ENCODE peak calls at places on chromosomes 2 and 18, in four cellular contexts. R is nephron progenitor cell; L is CD4-positive, alpha-beta T cell; B is K562. C is an unnamed sample.

GRCh38 chr2:127762846-127763245 is 48.1 kb downstream of the WDR33 start:
- DNase-seq in B (no peak), R (no peak), L (no peak), C (no peak)

GRCh38 chr2:189370719-189371118 is 70.6 kb upstream of the WDR75 start:
- DNase-seq in R (no peak), L (no peak), B (no peak), C (no peak)

GRCh38 chr2:95305341-95306058 is 8.4 kb downstream of the KCNIP3 start:
- DNase-seq in B (no peak), R (no peak), L (no peak), C (no peak)

GRCh38 chr2:25894135-25894830 is 16.0 kb upstream of the ASXL2 start:
- DNase-seq in R (no peak), B (no peak), L (no peak), C (no peak)

GRCh38 chr2:238916176-238916874 is 68.4 kb downstream of the TWIST2 start:
- DNase-seq in R (no peak), B (no peak), L (no peak), C (no peak)

GRCh38 chr18:56574827-56575226 is 63.6 kb downstream of the TXNL1 start:
- DNase-seq in R (no peak), B (peak), L (no peak), C (no peak)

GRCh38 chr2:176151199-176152099 is at the start of gene HOXD4:
- DNase-seq in L (no peak), R (no peak), B (no peak), C (no peak)

GRCh38 chr2:1988594-1988993 is 244.3 kb upstream of the PXDN start:
- DNase-seq in L (no peak), R (no peak), B (no peak), C (no peak)

GRCh38 chr2:219282375-219282774 is 3.2 kb downstream of the DNAJB2 start:
- DNase-seq in L (no peak), B (no peak), R (no peak), C (no peak)

GRCh38 chr2:71212336-71212735 is 14.6 kb downstream of the PAIP2B start:
- DNase-seq in L (no peak), R (no peak), B (no peak), C (no peak)

GRCh38 chr18:31040982-31041345 is 1.6 kb downstream of the DSC3 start:
- DNase-seq in B (no peak), L (no peak), R (peak), C (no peak)

GRCh38 chr2:142291964-142292363 is 161.1 kb upstream of the LRP1B start:
- DNase-seq in B (no peak), L (no peak), R (no peak), C (no peak)

GRCh38 chr2:1744151-1744445 is 217 bp downstream of the PXDN start:
- DNase-seq in L (no peak), R (peak), B (no peak), C (no peak)

GRCh38 chr18:42306208-42306980 is 351.4 kb downstream of the PIK3C3 start:
- DNase-seq in B (no peak), L (no peak), R (no peak), C (no peak)

GRCh38 chr18:77009675-77010074 is 122.9 kb downstream of the MBP start:
- DNase-seq in L (no peak), R (no peak), B (no peak), C (no peak)

GRCh38 chr2:216691210-216691741 is 4.1 kb downstream of the IGFBP5 start:
- DNase-seq in R (peak), B (peak), L (no peak), C (peak)

GRCh38 chr2:239626971-239627598 is 226.3 kb upstream of the HDAC4 start:
- DNase-seq in L (no peak), R (no peak), B (no peak), C (peak)

GRCh38 chr18:10291568-10291981 is 162.9 kb upstream of the APCDD1 start:
- DNase-seq in R (no peak), L (no peak), B (no peak), C (no peak)

GRCh38 chr2:46431481-46432235 is 47.7 kb upstream of the TMEM247 start:
- DNase-seq in R (no peak), L (no peak), B (peak), C (peak)

GRCh38 chr2:71670430-71670795 is 217.1 kb downstream of the DYSF start:
- DNase-seq in B (no peak), L (no peak), R (no peak), C (no peak)

GRCh38 chr2:36697424-36698066 is 1.0 kb downstream of the VIT start:
- DNase-seq in R (no peak), L (no peak), B (no peak), C (no peak)

GRCh38 chr2:226589043-226589442 is 210.6 kb downstream of the IRS1 start:
- DNase-seq in B (no peak), R (no peak), L (no peak), C (no peak)

GRCh38 chr2:105042189-105042588 is 4.3 kb downstream of the MRPS9 start:
- DNase-seq in L (no peak), B (peak), R (no peak), C (no peak)

GRCh38 chr2:228644199-228644598 is 462.7 kb upstream of the SPHKAP start:
- DNase-seq in B (no peak), R (no peak), L (no peak), C (no peak)

GRCh38 chr2:129374452-129374851 is 605.0 kb upstream of the RAB6C start:
- DNase-seq in R (no peak), B (no peak), L (no peak), C (peak)

GRCh38 chr2:235608200-235608591 is 114.4 kb downstream of the AGAP1 start:
- DNase-seq in R (no peak), L (no peak), B (no peak), C (no peak)

GRCh38 chr2:190809139-190809764 is 71.4 kb upstream of the GLS start:
- DNase-seq in L (no peak), R (no peak), B (no peak), C (no peak)

GRCh38 chr2:172484253-172484652 is 56.9 kb downstream of the ITGA6 start:
- DNase-seq in B (peak), R (no peak), L (no peak), C (no peak)

GRCh38 chr18:74241970-74242369 is 49.8 kb downstream of the CYB5A start:
- DNase-seq in B (no peak), L (no peak), R (no peak), C (no peak)

GRCh38 chr2:240277073-240277806 is 136.8 kb upstream of the OTOS start:
- DNase-seq in L (peak), B (no peak), R (no peak), C (no peak)

GRCh38 chr2:10048501-10049171 is 5.3 kb downstream of the KLF11 start:
- DNase-seq in B (peak), L (no peak), R (no peak), C (no peak)

GRCh38 chr2:217801115-217801531 is 201.7 kb downstream of the TNS1 start:
- DNase-seq in L (no peak), R (peak), B (no peak), C (no peak)

GRCh38 chr2:200477667-200478121 is 32.2 kb downstream of the KCTD18 start:
- DNase-seq in L (no peak), R (no peak), B (no peak), C (no peak)

GRCh38 chr18:32195881-32196815 is 6.3 kb downstream of the MEP1B start:
- DNase-seq in L (no peak), B (no peak), R (no peak), C (no peak)

GRCh38 chr2:31992934-31993333 is 17.9 kb downstream of the MEMO1 start:
- DNase-seq in B (no peak), R (no peak), L (no peak), C (no peak)

GRCh38 chr2:42795871-42796301 is 3.5 kb upstream of the HAAO start:
- DNase-seq in L (no peak), B (no peak), R (no peak), C (no peak)

GRCh38 chr2:121755237-121756111 is at the start of gene TSN:
- DNase-seq in R (peak), B (peak), L (peak), C (peak)
- TF ChIP-seq CTCF in R (no peak), B (no peak), L (no peak), C (no peak)

DNA sequence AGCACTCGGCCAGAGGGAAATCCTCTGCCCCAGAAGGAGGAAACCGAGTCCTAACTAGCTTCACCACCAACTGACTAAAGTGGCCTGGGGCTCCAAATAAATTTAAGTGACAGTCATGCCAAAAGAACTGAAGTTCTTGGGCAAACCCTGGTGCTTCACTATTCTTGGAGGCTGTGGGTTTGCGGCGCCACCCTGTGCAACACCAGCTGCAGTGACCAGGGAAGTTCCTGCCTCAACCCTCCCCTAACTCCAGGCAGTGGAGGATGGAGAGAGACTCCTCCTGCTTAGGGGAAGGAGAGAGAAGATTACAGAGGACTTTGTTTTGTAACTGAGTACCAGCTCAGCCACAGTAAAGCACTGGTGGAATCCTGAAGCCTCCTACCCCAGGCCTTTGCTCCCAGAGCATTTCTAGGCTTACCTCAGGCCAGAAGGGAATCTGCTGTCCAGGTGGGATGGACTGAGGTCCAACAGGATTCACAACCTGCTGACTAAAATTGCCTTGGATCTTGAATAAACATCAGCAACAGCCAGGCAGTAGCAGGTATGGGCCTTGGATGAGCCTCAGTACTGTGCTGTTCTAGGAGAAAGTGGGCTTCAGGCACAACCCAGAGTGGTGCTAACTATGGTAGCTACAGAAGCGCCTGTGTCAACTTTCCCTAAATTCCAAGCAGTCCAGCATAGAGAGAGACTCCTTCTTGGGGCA is 29.4 kb upstream of the BMP10 start:
- DNase-seq in B (no peak), L (no peak), R (no peak), C (no peak)
- TF ChIP-seq CTCF in B (no peak), L (no peak), R (no peak), C (peak)

DNA sequence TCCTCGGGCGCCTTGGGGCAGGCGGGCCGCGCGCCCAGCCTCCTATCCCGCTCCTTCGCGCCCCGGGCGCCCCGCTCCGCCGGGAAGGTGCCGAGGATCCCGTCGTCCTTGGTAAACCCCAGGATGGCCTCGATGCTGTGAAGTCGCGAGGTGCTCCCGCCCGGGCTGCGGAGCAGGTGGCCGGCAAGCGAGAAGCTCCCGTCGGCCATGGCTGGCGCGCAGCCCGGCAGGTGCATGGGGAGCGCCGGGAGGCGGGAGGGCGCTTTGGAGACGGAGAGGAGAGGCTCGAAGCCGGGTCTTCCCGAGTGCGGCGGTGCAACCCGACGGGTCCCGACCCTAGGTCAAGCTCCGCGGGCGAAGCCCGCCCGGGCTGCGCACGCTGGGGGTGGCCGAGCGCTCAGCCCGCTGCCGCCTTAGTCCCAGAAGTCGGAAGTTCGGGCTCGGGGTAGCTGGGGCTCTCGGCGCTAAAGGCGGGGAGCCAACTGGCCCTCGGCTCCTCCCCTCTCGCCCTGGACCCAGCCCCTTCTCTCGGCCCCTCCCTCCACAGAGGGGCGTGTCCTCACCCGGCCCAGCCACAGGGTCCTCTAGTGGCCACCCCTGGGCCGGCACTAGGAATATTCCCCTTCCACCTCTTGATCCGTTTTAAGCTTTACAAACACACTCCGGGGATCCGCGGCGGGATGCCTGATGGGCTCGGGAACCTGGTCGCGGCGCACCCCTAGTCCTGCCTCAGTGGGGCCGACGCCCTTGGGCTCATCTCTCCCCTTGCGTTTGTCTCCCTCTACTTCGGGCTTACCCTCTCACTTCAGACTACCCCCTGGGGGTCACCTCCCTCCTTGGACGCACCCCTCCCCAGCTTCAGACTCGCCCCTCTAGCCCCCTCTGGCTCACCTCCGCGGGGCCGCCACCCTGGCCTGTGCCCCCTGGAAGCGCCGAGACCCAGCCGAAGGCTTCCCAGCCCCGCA is at the start of gene RAX:
- DNase-seq in B (peak), R (peak), L (no peak), C (no peak)
- TF ChIP-seq CTCF in B (peak), R (peak), L (no peak), C (no peak)

DNA sequence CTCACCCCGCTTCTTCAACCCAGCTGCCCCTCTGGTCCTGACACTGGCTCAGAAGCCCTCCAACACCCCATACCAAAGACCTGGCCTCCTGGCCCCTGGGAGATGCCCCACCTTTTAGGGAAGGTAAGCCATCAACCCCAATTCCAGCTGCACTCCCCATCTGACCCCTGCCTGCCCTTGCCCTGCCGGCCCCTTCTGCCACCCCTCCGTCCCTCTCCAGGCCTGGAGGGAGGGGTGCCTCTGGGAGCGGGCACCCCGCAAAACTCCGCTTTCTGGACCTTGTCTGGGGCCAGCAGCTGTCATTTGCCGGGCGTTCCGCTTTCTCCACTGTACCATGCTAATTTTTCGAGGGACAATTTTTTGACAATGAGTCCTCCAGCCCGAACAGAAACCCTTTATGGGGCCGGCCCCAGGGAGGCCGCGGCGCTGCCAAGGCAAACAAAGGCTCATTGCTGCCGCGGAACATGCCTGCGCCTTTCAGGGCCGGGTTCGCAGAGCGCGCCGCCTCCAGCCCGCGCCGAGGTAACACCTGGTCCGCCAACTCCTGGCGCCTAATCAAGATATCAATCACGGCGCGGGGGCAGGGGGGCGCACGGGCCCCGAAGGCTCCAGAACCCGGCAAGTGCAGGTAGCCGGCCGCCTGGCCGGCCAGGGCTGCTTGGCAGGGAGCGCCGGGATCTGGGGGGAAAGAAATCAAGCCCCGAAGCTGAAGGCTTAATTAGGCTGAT is 96.0 kb downstream of the INHBB start:
- DNase-seq in B (no peak), L (no peak), R (peak), C (no peak)
- TF ChIP-seq CTCF in B (no peak), L (no peak), R (no peak), C (no peak)

GRCh38 chr2:99819766-99820165 is 322.6 kb downstream of the AFF3 start:
- DNase-seq in R (no peak), L (no peak), B (no peak), C (no peak)
- TF ChIP-seq CTCF in R (no peak), L (no peak), B (no peak), C (peak)

DNA sequence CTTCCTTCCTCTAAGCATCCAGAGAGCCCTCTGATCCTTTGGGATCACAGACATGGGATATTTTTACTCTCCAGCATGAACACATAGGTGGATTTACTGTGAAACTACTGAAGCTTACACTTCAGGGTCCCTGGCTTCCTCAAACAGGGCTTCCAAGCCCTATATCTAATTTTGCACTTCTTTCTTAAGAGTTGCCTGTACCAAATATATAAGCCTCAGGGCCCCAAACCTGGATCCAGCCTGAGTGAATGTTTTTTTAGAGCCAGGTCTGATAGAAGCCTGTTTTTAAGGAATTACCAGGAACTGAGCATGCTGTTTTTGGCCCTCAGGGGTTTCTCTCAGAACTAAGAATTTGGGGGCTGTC is 13.2 kb upstream of the KCMF1 start:
- DNase-seq in B (no peak), R (no peak), L (no peak), C (no peak)
- TF ChIP-seq CTCF in B (no peak), R (no peak), L (no peak), C (no peak)

GRCh38 chr2:113079123-113079522 is 11.4 kb downstream of the IL1F10 start:
- DNase-seq in L (no peak), B (no peak), R (no peak), C (no peak)
- TF ChIP-seq CTCF in L (no peak), B (no peak), R (no peak), C (no peak)

DNA sequence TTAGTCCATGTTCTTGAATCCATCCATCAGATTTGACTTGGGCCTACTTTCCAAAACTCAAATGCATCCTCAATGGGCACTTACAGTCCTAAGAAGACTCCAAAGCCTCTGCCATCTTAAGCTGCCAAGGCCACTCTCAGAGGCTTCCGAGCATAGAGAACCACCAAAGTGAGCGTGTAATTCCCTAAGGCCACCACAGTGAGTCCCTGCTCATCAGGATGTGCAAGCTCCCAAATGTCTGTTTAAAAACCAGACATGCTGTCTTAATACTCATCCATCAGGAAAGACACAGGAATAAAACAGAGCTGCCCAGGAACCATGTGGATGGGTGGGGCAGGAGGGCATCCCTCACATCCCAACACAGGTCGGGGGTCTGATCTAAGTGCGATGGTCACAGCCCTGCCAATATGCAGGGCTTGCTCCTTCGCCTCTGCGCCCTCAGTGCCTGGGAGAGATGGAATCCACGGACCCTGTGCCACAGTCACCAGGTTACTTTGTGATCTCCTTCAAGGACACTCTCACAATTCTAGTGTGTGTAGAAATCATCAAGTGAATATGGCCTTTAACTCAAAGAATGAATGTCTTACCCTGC is 80.4 kb downstream of the POLR1A start:
- DNase-seq in B (no peak), R (no peak), L (no peak), C (no peak)
- TF ChIP-seq CTCF in B (peak), R (no peak), L (no peak), C (peak)

C was measured in DND-41.